ENCODE peak calls at places on chromosomes 6 and 20, in nine cellular contexts. H, K, A, U, V, N, E, J and D are unnamed samples.
A peak's percentile ranks its signal among the peaks of the same experiment; 100 is the strongest.

GRCh38 chr6:46113370-46113769 is 16.4 kb upstream of the ENPP4 start:
- DNase-seq in J (peak; percentile 96), V (no peak), K (no peak), N (no peak), H (no peak), E (no peak), A (no peak), U (no peak), D (no peak)

GRCh38 chr20:10217517-10218410 is 866 bp upstream of the SNAP25 start:
- DNase-seq in K (no peak), U (no peak), E (no peak), V (peak; percentile 99), H (peak; percentile 29), J (peak; percentile 89), N (peak; percentile 10), A (no peak), D (peak; percentile 58)

GRCh38 chr6:110341671-110342304 is 16.4 kb downstream of the METTL24 start:
- DNase-seq in H (no peak), E (no peak), V (no peak), K (no peak), J (no peak), N (no peak), U (no peak), A (no peak), D (no peak)

GRCh38 chr20:37290158-37290810 is 829 bp downstream of the MANBAL start:
- DNase-seq in U (no peak), J (no peak), N (no peak), V (no peak), E (no peak), H (no peak), K (no peak), A (no peak), D (no peak)

GRCh38 chr6:56046576-56046975 is 171.2 kb upstream of the BMP5 start:
- DNase-seq in H (no peak), N (no peak), V (peak; percentile 88), J (no peak), K (no peak), E (no peak), U (no peak), A (no peak), D (no peak)

GRCh38 chr6:108068618-108069017 is 5.9 kb downstream of the OSTM1 start:
- DNase-seq in N (no peak), U (peak; percentile 50), A (no peak), V (no peak), J (no peak), K (no peak), H (no peak), E (no peak), D (no peak)

GRCh38 chr6:148358196-148358785 is 15.7 kb downstream of the SASH1 start:
- DNase-seq in K (peak; percentile 42), E (no peak), J (no peak), N (no peak), H (no peak), V (peak; percentile 47), U (no peak), A (no peak), D (no peak)

GRCh38 chr6:46719099-46719498 is 16.1 kb downstream of the PLA2G7 start:
- DNase-seq in K (no peak), V (peak; percentile 89), N (no peak), E (no peak), A (no peak), J (peak; percentile 28), H (no peak), U (no peak), D (no peak)

GRCh38 chr6:129673758-129674157 is 36.2 kb downstream of the ARHGAP18 start:
- DNase-seq in H (no peak), A (no peak), V (no peak), U (no peak), E (no peak), J (no peak), K (no peak), N (no peak), D (no peak)